ENCODE peak calls at places on chromosomes 13 and 19, in seven cellular contexts. R, J, F, L, Y, G and T are unnamed samples.

GRCh38 chr19:11578342-11579142 is 1.1 kb upstream of the ACP5 start:
- DNase-seq in R (peak), J (peak), F (peak), L (no peak), Y (no peak), G (peak), T (no peak)

GRCh38 chr19:6260912-6261636 is 18.7 kb downstream of the MLLT1 start:
- DNase-seq in R (peak), J (peak), F (no peak), L (peak), Y (no peak), G (peak), T (no peak)

GRCh38 chr13:44374348-44374712 is 706 bp downstream of the SERP2 start:
- DNase-seq in R (no peak), J (no peak), F (no peak), L (no peak), Y (no peak), G (no peak), T (no peak)

GRCh38 chr13:24180743-24181384 is 20.3 kb downstream of the SPATA13 start:
- DNase-seq in R (no peak), J (peak), F (no peak), L (peak), Y (no peak), G (no peak), T (no peak)

GRCh38 chr13:114279770-114280169 is 1.6 kb upstream of the UPF3A start:
- DNase-seq in R (no peak), J (no peak), F (no peak), L (no peak), Y (no peak), G (no peak), T (no peak)

GRCh38 chr13:112658807-112659206 is 31.0 kb upstream of the ATP11A start:
- DNase-seq in R (no peak), J (no peak), F (no peak), L (peak), Y (no peak), G (no peak), T (no peak)

GRCh38 chr13:110770678-110771077 is 57.2 kb downstream of the ING1 start:
- DNase-seq in R (no peak), J (no peak), F (no peak), L (no peak), Y (no peak), G (no peak), T (no peak)

GRCh38 chr19:41367848-41368301 is 3.9 kb upstream of the B9D2 start:
- DNase-seq in R (peak), J (peak), F (peak), L (peak), Y (no peak), G (peak), T (no peak)

GRCh38 chr19:18373892-18374629 is 11.9 kb upstream of the GDF15 start:
- DNase-seq in R (peak), J (peak), F (peak), L (peak), Y (peak), G (peak), T (peak)

GRCh38 chr19:35908977-35909683 is 1.0 kb upstream of the TYROBP start:
- DNase-seq in R (peak), J (peak), F (peak), L (no peak), Y (no peak), G (no peak), T (peak)

GRCh38 chr13:22134261-22134660 is 463.4 kb downstream of the FGF9 start:
- DNase-seq in R (no peak), J (no peak), F (no peak), L (peak), Y (no peak), G (no peak), T (no peak)
- H3K27ac ChIP-seq in R (no peak), J (no peak), F (no peak), L (peak), Y (no peak), G (no peak), T (no peak)

GRCh38 chr13:35884211-35884610 is 247.0 kb downstream of the DCLK1 start:
- DNase-seq in R (no peak), J (no peak), F (no peak), L (no peak), Y (no peak), G (no peak), T (no peak)
- TF ChIP-seq POLR2A in R (no peak), J (no peak), F (no peak), L (no peak), Y (no peak), G (no peak), T (no peak)

GRCh38 chr19:28324275-28325060 is 888.5 kb downstream of the UQCRFS1 start:
- DNase-seq in R (no peak), J (no peak), F (no peak), L (no peak), Y (no peak), G (no peak), T (no peak)
- TF ChIP-seq CTCF in R (no peak), J (no peak), F (no peak), L (no peak), Y (no peak), G (no peak), T (no peak)

GRCh38 chr19:10335149-10336053 is 2.1 kb upstream of the RAVER1 start:
- DNase-seq in R (no peak), J (no peak), F (no peak), L (no peak), Y (no peak), G (no peak), T (no peak)
- H3K27ac ChIP-seq in R (peak), J (no peak), F (peak), L (no peak), Y (no peak), G (no peak), T (peak)

GRCh38 chr13:97255515-97255999 is 33.4 kb downstream of the MBNL2 start:
- DNase-seq in R (no peak), J (no peak), F (no peak), L (peak), Y (no peak), G (no peak), T (no peak)
- TF ChIP-seq POLR2A in R (no peak), J (no peak), F (no peak), L (no peak), Y (no peak), G (no peak), T (no peak)